ENCODE peak calls at places on chromosomes 11 and 22, in eight cellular contexts. T is HepG2, G is upper lobe of right lung, U is esophagus squamous epithelium, A is breast epithelium, Q is lung, X is tibial nerve, C is AG04450. P is an unnamed sample.

GRCh38 chr22:46121079-46121478 is 29.2 kb upstream of the PPARA start:
- DNase-seq in T (no peak), G (no peak), U (no peak), A (no peak), Q (no peak), X (no peak), C (no peak), P (no peak)

GRCh38 chr11:49208006-49208721 is at the start of gene FOLH1:
- DNase-seq in T (no peak), G (peak; percentile 71), U (no peak), A (no peak), Q (peak; percentile 34), X (peak; percentile 6), C (no peak), P (peak; percentile 24)

GRCh38 chr22:49934891-49935557 is 16.6 kb downstream of the CRELD2 start:
- DNase-seq in T (no peak), G (peak; percentile 95), U (no peak), A (peak; percentile 69), Q (peak; percentile 91), X (peak; percentile 78), C (no peak), P (peak; percentile 92)

GRCh38 chr11:76674517-76675400 is 4.2 kb upstream of the LRRC32 start:
- DNase-seq in T (no peak), G (no peak), U (no peak), A (no peak), Q (no peak), X (no peak), C (no peak), P (no peak)

GRCh38 chr11:46898396-46899095 is 19.8 kb downstream of the LRP4 start:
- DNase-seq in T (no peak), G (no peak), U (no peak), A (peak; percentile 67), Q (peak; percentile 57), X (no peak), C (no peak), P (no peak)

GRCh38 chr11:59944761-59945160 is 6.5 kb downstream of the OOSP1 start:
- DNase-seq in T (no peak), G (no peak), U (no peak), A (no peak), Q (no peak), X (no peak), C (no peak), P (no peak)

GRCh38 chr11:88087281-88087680 is 88.0 kb downstream of the RAB38 start:
- DNase-seq in T (no peak), G (no peak), U (no peak), A (no peak), Q (no peak), X (no peak), C (no peak), P (no peak)

GRCh38 chr11:120236169-120237107 is 3.5 kb upstream of the POU2F3 start:
- DNase-seq in T (no peak), G (no peak), U (no peak), A (no peak), Q (no peak), X (no peak), C (no peak), P (no peak)

GRCh38 chr11:44928144-44928543 is 22.5 kb downstream of the TP53I11 start:
- DNase-seq in T (no peak), G (no peak), U (no peak), A (no peak), Q (no peak), X (no peak), C (no peak), P (no peak)

GRCh38 chr11:6548641-6549040 is 51.6 kb downstream of the DNHD1 start:
- DNase-seq in T (no peak), G (no peak), U (no peak), A (no peak), Q (no peak), X (no peak), C (no peak), P (no peak)

GRCh38 chr22:17919276-17920144 is 104.9 kb downstream of the MICAL3 start:
- DNase-seq in T (no peak), G (no peak), U (no peak), A (no peak), Q (no peak), X (no peak), C (no peak), P (no peak)
- TF ChIP-seq CTCF in T (no peak), G (no peak), U (no peak), A (no peak), Q (no peak), X (no peak), C (no peak), P (no peak)

GRCh38 chr11:849951-850776 is 7.5 kb downstream of the TSPAN4 start:
- DNase-seq in T (no peak), G (no peak), U (no peak), A (no peak), Q (no peak), X (no peak), C (no peak), P (no peak)
- H3K4me3 ChIP-seq in T (no peak overlapping the region), G (peak overlapping the region; percentile 23), U (peak overlapping the region; percentile 62), A (peak overlapping the region; percentile 10), Q (no peak overlapping the region), X (peak overlapping the region; percentile 15), C (peak overlapping the region; percentile 54), P (peak overlapping the region; percentile 34)

GRCh38 chr22:44906248-44906936 is 103.4 kb downstream of the PHF21B start:
- DNase-seq in T (no peak), G (no peak), U (no peak), A (no peak), Q (no peak), X (no peak), C (no peak), P (peak; percentile 17)
- H3K27ac ChIP-seq in T (no peak overlapping the region), G (no peak overlapping the region), U (no peak overlapping the region), A (no peak overlapping the region), Q (no peak overlapping the region), X (no peak overlapping the region), C (no peak overlapping the region), P (no peak overlapping the region)

DNA sequence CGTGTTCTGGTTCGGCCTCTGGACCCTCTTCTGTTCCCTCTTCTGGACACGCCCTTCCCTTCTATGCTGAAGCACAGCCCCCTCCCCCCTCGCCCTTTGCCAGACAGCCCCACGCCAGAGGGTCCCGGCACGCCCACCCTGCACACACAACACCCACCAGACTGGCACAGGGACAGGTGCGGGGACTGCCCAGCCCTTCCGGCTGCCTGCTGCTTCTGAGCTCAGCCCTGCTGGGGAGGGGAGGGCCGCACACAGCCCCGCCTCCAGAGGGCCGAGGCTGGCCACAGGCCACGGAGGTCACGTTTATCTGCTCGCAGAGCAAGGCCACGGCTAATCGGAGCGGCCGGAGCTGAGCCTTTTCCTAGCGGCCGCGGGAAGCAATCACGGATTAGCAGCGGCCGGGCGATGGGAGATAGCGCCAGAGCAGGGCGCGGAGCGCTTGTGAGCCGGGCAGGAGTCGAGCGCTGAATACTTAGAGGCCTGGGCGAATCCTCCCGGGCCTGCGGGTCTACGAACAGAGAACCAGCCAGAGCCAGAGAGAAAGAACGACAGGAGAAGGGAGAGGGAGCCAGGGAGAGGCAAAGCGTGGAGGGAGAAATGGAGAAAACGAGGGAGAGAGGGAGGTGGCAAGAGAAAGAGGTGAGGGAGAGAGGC is 21.5 kb downstream of the OTUB1 start:
- DNase-seq in T (peak; percentile 89), G (peak; percentile 89), U (no peak), A (no peak), Q (peak; percentile 76), X (peak; percentile 65), C (no peak), P (peak; percentile 89)
- TF ChIP-seq CTCF in T (peak; percentile 59), G (peak; percentile 34), U (no peak), A (no peak), Q (no peak), X (no peak), C (no peak), P (peak; percentile 64)

GRCh38 chr11:132072880-132073213 is 702.4 kb downstream of the NTM start:
- DNase-seq in T (no peak), G (no peak), U (no peak), A (no peak), Q (no peak), X (no peak), C (no peak), P (no peak)
- H3K4me3 ChIP-seq in T (no peak overlapping the region), G (no peak overlapping the region), U (no peak overlapping the region), A (no peak overlapping the region), Q (no peak overlapping the region), X (no peak overlapping the region), C (no peak overlapping the region), P (no peak overlapping the region)

GRCh38 chr11:41250408-41250807 is 209.0 kb downstream of the LRRC4C start:
- DNase-seq in T (no peak), G (no peak), U (no peak), A (no peak), Q (no peak), X (no peak), C (no peak), P (no peak)
- H3K27ac ChIP-seq in T (no peak overlapping the region), G (no peak overlapping the region), U (no peak overlapping the region), A (no peak overlapping the region), Q (no peak overlapping the region), X (no peak overlapping the region), C (no peak overlapping the region), P (no peak overlapping the region)